ENCODE peak calls at places on chromosomes 5 and 9, in nine cellular contexts. Q is hepatocyte, T is NT2/D1, N is HepG2, X is brain microvascular endothelial cell, P is epithelial cell of esophagus, Z is fibroblast of mammary gland, D is suprapubic skin, E is adrenal gland. V is an unnamed sample.

GRCh38 chr5:172707285-172708182 is 63.5 kb downstream of the DUSP1 start:
- DNase-seq in Q (peak), T (no peak), N (peak), X (peak), P (peak), Z (peak), D (no peak), E (peak), V (no peak)

GRCh38 chr5:61408476-61409168 is 76.6 kb downstream of the ZSWIM6 start:
- DNase-seq in Q (peak), T (peak), N (peak), X (peak), P (peak), Z (peak), D (peak), E (peak), V (peak)

GRCh38 chr9:110835859-110836271 is 167.3 kb downstream of the MUSK start:
- DNase-seq in Q (no peak), T (no peak), N (no peak), X (no peak), P (no peak), Z (peak), D (no peak), E (no peak), V (no peak)

GRCh38 chr9:93654351-93654961 is 78.1 kb downstream of the PHF2 start:
- DNase-seq in Q (no peak), T (no peak), N (no peak), X (no peak), P (no peak), Z (no peak), D (peak), E (no peak), V (no peak)

GRCh38 chr5:128254789-128255188 is 171.2 kb downstream of the SLC12A2 start:
- DNase-seq in Q (peak), T (no peak), N (no peak), X (peak), P (peak), Z (peak), D (no peak), E (no peak), V (no peak)

GRCh38 chr5:143600396-143601075 is 197.1 kb upstream of the NR3C1 start:
- DNase-seq in Q (peak), T (no peak), N (peak), X (no peak), P (peak), Z (peak), D (no peak), E (no peak), V (no peak)

GRCh38 chr9:137785704-137786161 is 91.8 kb upstream of the CACNA1B start:
- DNase-seq in Q (peak), T (peak), N (peak), X (peak), P (no peak), Z (no peak), D (no peak), E (no peak), V (no peak)

GRCh38 chr9:33101104-33101951 is 24.9 kb upstream of the SMU1 start:
- DNase-seq in Q (no peak), T (no peak), N (no peak), X (peak), P (peak), Z (peak), D (no peak), E (peak), V (no peak)

GRCh38 chr5:141941307-141941706 is 16.7 kb downstream of the PCDH12 start:
- DNase-seq in Q (no peak), T (no peak), N (no peak), X (peak), P (peak), Z (peak), D (no peak), E (no peak), V (no peak)

GRCh38 chr5:126499742-126500396 is 76.7 kb downstream of the GRAMD2B start:
- DNase-seq in Q (peak), T (peak), N (peak), X (no peak), P (peak), Z (peak), D (no peak), E (no peak), V (no peak)

GRCh38 chr5:169762338-169763095 is 125.4 kb downstream of the DOCK2 start:
- DNase-seq in Q (no peak), T (no peak), N (no peak), X (no peak), P (peak), Z (peak), D (no peak), E (no peak), V (no peak)

GRCh38 chr5:140251527-140251973 is 51.4 kb downstream of the PFDN1 start:
- DNase-seq in Q (no peak), T (no peak), N (no peak), X (peak), P (peak), Z (peak), D (peak), E (peak), V (no peak)

GRCh38 chr9:74497750-74498615 is 848 bp downstream of the RORB start:
- DNase-seq in Q (peak), T (no peak), N (no peak), X (no peak), P (peak), Z (peak), D (no peak), E (peak), V (no peak)

GRCh38 chr9:133683494-133684460 is 47.6 kb downstream of the DBH start:
- DNase-seq in Q (no peak), T (no peak), N (no peak), X (peak), P (no peak), Z (peak), D (no peak), E (peak), V (no peak)

GRCh38 chr9:110468950-110469349 is 110.6 kb downstream of the SVEP1 start:
- DNase-seq in Q (no peak), T (no peak), N (no peak), X (no peak), P (no peak), Z (no peak), D (no peak), E (no peak), V (no peak)

GRCh38 chr9:7055201-7055903 is 297.6 kb downstream of the KDM4C start:
- DNase-seq in Q (no peak), T (no peak), N (no peak), X (no peak), P (no peak), Z (no peak), D (no peak), E (no peak), V (no peak)

GRCh38 chr5:92017786-92018185 is 634.7 kb upstream of the ARRDC3 start:
- DNase-seq in Q (peak), T (no peak), N (no peak), X (peak), P (peak), Z (peak), D (no peak), E (no peak), V (no peak)

GRCh38 chr9:69019808-69020207 is 5.9 kb upstream of the PRKACG start:
- DNase-seq in Q (no peak), T (no peak), N (no peak), X (no peak), P (no peak), Z (no peak), D (no peak), E (no peak), V (no peak)

GRCh38 chr9:35598863-35599590 is 6.0 kb upstream of the TESK1 start:
- DNase-seq in Q (peak), T (no peak), N (peak), X (no peak), P (no peak), Z (no peak), D (no peak), E (no peak), V (no peak)

GRCh38 chr5:90161399-90161798 is 248.2 kb downstream of the CETN3 start:
- DNase-seq in Q (peak), T (no peak), N (peak), X (peak), P (peak), Z (peak), D (no peak), E (peak), V (no peak)

GRCh38 chr5:10310073-10310779 is 2.5 kb upstream of the CMBL start:
- DNase-seq in Q (peak), T (no peak), N (peak), X (peak), P (peak), Z (peak), D (no peak), E (peak), V (no peak)

GRCh38 chr9:89661956-89662717 is 57.3 kb downstream of the GADD45G start:
- DNase-seq in Q (peak), T (peak), N (peak), X (peak), P (peak), Z (peak), D (peak), E (peak), V (peak)
- H3K4me3 ChIP-seq in Q (no peak), T (no peak), N (peak), X (peak), P (no peak), Z (peak), D (peak), E (no peak), V (peak)

DNA sequence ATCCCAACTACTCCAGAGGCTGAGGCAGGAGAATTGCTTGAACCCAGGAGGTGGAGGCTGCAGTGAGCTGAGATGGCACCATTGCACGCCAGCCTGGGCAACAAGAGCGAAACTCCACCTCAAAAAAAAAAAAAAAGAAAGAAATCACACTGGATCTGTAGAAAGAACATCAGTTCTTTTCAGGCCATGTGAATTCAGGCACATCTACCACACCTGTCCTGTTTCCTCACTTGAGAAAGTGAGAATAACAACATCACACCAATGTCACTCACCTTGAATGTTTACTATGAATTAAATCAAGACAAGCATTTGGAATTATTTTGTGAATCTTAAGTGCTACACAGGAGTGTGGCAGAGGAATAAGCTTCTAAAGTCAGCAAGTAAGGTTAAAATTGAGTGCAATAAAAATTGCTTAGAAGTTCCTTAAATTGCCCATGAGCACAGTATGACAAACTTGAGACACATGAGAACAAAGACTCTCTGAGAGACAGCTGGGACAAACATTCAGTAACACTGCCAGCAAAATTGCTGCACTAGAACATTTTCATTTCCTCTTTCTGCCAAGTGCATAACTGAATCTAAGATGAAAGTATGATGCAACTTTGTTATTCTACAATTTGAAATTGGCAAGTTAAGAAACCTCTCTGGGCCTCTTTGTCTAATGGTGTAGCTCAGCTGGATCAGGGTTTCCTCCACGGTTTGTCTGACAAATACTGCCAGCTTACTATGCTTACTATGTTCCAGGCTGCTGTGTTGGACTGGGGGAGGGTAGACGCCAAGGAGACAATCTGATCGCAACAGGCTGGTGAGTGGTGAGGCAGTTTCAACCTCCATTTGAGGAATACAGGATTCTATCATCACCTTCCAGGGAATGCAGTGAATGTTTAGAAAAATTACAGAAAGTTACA is 1.9 kb upstream of the RIC1 start:
- DNase-seq in Q (peak), T (no peak), N (no peak), X (peak), P (peak), Z (peak), D (no peak), E (peak), V (no peak)
- H3K4me3 ChIP-seq in Q (no peak), T (no peak), N (no peak), X (no peak), P (peak), Z (peak), D (peak), E (no peak), V (no peak)

GRCh38 chr5:154513669-154514084 is 35.6 kb upstream of the HAND1 start:
- DNase-seq in Q (no peak), T (no peak), N (no peak), X (no peak), P (no peak), Z (peak), D (no peak), E (no peak), V (no peak)
- H3K4me3 ChIP-seq in Q (no peak), T (no peak), N (no peak), X (no peak), P (no peak), Z (no peak), D (no peak), E (no peak), V (no peak)

GRCh38 chr5:31990701-31991110 is 183.4 kb downstream of the GOLPH3 start:
- DNase-seq in Q (no peak), T (peak), N (no peak), X (no peak), P (peak), Z (no peak), D (no peak), E (peak), V (no peak)

GRCh38 chr5:31987985-31988710 is 186.0 kb downstream of the GOLPH3 start:
- DNase-seq in Q (peak), T (no peak), N (no peak), X (peak), P (peak), Z (peak), D (no peak), E (no peak), V (peak)

GRCh38 chr5:31992377-31992776 is 181.7 kb downstream of the GOLPH3 start:
- DNase-seq in Q (no peak), T (peak), N (no peak), X (no peak), P (no peak), Z (no peak), D (no peak), E (no peak), V (no peak)

GRCh38 chr5:31993182-31993961 is 180.7 kb downstream of the GOLPH3 start:
- DNase-seq in Q (no peak), T (no peak), N (no peak), X (peak), P (no peak), Z (peak), D (no peak), E (no peak), V (no peak)

GRCh38 chr5:31990296-31990695 is 183.8 kb downstream of the GOLPH3 start:
- DNase-seq in Q (no peak), T (no peak), N (no peak), X (no peak), P (no peak), Z (no peak), D (no peak), E (no peak), V (no peak)
- H3K4me3 ChIP-seq in Q (no peak), T (no peak), N (no peak), X (no peak), P (no peak), Z (no peak), D (no peak), E (no peak), V (no peak)

DNA sequence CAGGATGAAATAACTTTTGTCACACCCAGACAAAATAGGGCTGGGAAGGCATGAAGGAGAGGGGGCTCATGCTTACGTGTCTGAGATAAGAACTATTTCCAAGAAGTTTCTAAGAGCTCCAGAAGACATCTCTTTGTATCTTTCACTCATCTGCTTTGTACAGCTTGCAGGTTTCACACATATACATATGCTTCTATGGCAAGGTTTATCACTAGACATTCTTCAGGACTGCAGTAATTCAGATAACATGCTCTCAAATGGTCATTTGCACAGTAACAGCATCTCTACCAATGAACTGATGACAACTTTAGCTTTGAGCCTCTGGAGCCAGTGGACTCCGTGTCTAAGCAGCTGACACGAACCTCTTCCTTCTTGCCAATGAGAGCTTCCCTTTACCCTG is 3.2 kb downstream of the OR1J1 start:
- DNase-seq in Q (no peak), T (no peak), N (no peak), X (no peak), P (no peak), Z (no peak), D (no peak), E (no peak), V (no peak)
- H3K4me3 ChIP-seq in Q (no peak), T (no peak), N (no peak), X (no peak), P (no peak), Z (no peak), D (no peak), E (no peak), V (no peak)

GRCh38 chr9:81431662-81432061 is 257.7 kb downstream of the TLE1 start:
- DNase-seq in Q (no peak), T (no peak), N (no peak), X (peak), P (no peak), Z (peak), D (no peak), E (no peak), V (no peak)

GRCh38 chr9:81427870-81428269 is 261.5 kb downstream of the TLE1 start:
- DNase-seq in Q (no peak), T (no peak), N (no peak), X (no peak), P (no peak), Z (peak), D (no peak), E (no peak), V (no peak)

GRCh38 chr9:81430727-81431126 is 258.6 kb downstream of the TLE1 start:
- DNase-seq in Q (no peak), T (no peak), N (no peak), X (no peak), P (no peak), Z (peak), D (no peak), E (no peak), V (no peak)
- H3K4me3 ChIP-seq in Q (no peak), T (no peak), N (no peak), X (no peak), P (no peak), Z (no peak), D (no peak), E (no peak), V (no peak)

DNA sequence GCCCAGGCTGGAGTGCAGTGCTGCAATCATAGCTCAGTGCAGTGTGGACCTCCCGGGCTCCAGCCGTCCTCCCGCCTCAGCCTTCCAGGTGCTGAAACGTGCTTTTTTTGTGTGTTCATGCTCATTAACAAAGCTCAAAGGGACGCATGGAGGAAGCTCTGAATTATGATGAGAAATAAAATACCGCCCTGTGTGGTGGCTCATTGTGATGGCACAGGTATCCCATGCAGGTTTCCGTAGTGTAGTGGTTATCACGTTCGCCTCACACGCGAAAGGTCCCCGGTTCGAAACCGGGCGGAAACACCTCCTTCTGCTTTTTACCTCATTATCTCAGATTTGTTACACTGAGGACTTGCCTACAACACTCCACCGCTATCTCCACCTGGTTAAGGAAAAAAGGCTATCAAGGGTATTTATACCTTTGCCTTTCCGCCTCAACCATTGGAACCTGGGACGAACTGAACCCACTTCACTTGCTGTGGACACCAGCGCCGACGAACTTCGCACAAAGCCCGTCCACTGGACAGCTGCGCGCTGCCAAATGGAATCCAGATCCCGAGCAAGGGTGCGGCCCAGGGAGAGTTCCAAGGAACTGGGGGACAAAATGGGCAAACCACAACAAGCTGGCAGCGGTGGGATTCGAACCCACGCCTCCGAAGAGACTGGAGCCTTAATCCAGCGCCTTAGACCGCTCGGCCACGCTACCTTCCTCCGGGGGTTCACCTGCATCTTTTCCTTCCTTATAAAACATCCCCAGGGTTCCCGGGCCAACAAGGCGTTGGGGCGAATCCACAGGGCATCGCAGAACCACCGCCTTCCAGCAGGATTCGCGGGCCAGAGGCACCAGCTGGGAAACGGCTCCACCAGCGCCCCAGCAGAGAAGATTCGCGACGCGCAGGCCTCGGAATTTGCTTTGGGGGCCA is 26.3 kb downstream of the OR2V2 start:
- DNase-seq in Q (peak), T (no peak), N (peak), X (peak), P (peak), Z (peak), D (no peak), E (no peak), V (no peak)
- H3K4me3 ChIP-seq in Q (peak), T (peak), N (peak), X (peak), P (peak), Z (peak), D (no peak), E (no peak), V (no peak)